ENCODE peak calls at places on chromosomes 11 and 22, in five cellular contexts. J is mammary epithelial cell, S is neuronal stem cell, Q is GM12878, I is H1. F is an unnamed sample.

GRCh38 chr11:114291847-114292680 is 4.1 kb upstream of the NNMT start:
- DNase-seq in I (no peak), J (peak; percentile 45), S (no peak), Q (no peak), F (no peak)

GRCh38 chr11:48064306-48064705 is 83.9 kb downstream of the PTPRJ start:
- DNase-seq in J (no peak), Q (no peak), S (no peak), I (no peak), F (no peak)

GRCh38 chr11:93849751-93850584 is 450 bp downstream of the VSTM5 start:
- DNase-seq in S (peak; percentile 5), I (no peak), J (peak; percentile 1), Q (no peak), F (peak; percentile 78)

GRCh38 chr11:22555901-22556300 is 69.7 kb downstream of the FANCF start:
- DNase-seq in S (no peak), Q (no peak), J (no peak), I (no peak), F (no peak)

GRCh38 chr11:105132716-105133511 is 6.7 kb downstream of the CARD18 start:
- DNase-seq in I (no peak), J (peak; percentile 76), S (no peak), Q (no peak), F (no peak)

GRCh38 chr11:45928535-45929215 is 6.2 kb downstream of the LARGE2 start:
- DNase-seq in I (no peak), S (no peak), Q (no peak), J (peak; percentile 14), F (peak; percentile 42)

GRCh38 chr11:44010789-44011251 is 37.0 kb upstream of the ACCSL start:
- DNase-seq in Q (no peak), S (no peak), J (no peak), I (no peak), F (no peak)

GRCh38 chr11:106533046-106533445 is 455.6 kb downstream of the AASDHPPT start:
- DNase-seq in I (no peak), J (no peak), Q (no peak), S (no peak), F (no peak)

GRCh38 chr11:112878228-112878627 is 83.0 kb upstream of the NCAM1 start:
- DNase-seq in I (no peak), J (no peak), S (no peak), Q (no peak), F (peak; percentile 51)

GRCh38 chr11:46896719-46897406 is 21.5 kb downstream of the LRP4 start:
- DNase-seq in J (peak; percentile 44), Q (no peak), S (no peak), I (no peak), F (no peak)

GRCh38 chr22:20630873-20631617 is 123.6 kb downstream of the MED15 start:
- DNase-seq in S (no peak), I (no peak), J (no peak), Q (no peak), F (no peak)

GRCh38 chr22:44360686-44361381 is 48.1 kb upstream of the SHISAL1 start:
- DNase-seq in Q (no peak), I (no peak), S (no peak), J (peak; percentile 96), F (peak; percentile 57)

GRCh38 chr11:77114089-77114463 is 11.4 kb downstream of the OMP start:
- DNase-seq in J (no peak), S (no peak), Q (no peak), I (no peak), F (no peak)

GRCh38 chr11:131373756-131374155 is 3.3 kb downstream of the NTM start:
- DNase-seq in Q (no peak), I (no peak), J (no peak), S (no peak), F (no peak)

GRCh38 chr11:131375936-131376335 is 5.5 kb downstream of the NTM start:
- DNase-seq in J (no peak), I (no peak), S (no peak), Q (no peak), F (no peak)

GRCh38 chr11:131373326-131373725 is 2.9 kb downstream of the NTM start:
- DNase-seq in S (no peak), J (no peak), Q (no peak), I (no peak), F (peak; percentile 73)

GRCh38 chr11:131375421-131375820 is 5.0 kb downstream of the NTM start:
- DNase-seq in I (no peak), Q (no peak), J (no peak), S (no peak), F (no peak)

GRCh38 chr11:131378931-131379330 is 8.5 kb downstream of the NTM start:
- DNase-seq in S (no peak), Q (peak; percentile 2), J (no peak), I (no peak), F (no peak)
- H3K9ac ChIP-seq in S (no peak overlapping the region), Q (no peak overlapping the region), J (no peak overlapping the region), I (no peak overlapping the region), F (no peak overlapping the region)

GRCh38 chr22:47201186-47201995 is 438.9 kb downstream of the TBC1D22A start:
- DNase-seq in I (no peak), Q (no peak), J (no peak), S (no peak), F (peak; percentile 22)

GRCh38 chr22:47203554-47203991 is 441.1 kb downstream of the TBC1D22A start:
- DNase-seq in S (no peak), J (no peak), Q (no peak), I (no peak), F (no peak)

GRCh38 chr22:47200273-47201051 is 438.0 kb downstream of the TBC1D22A start:
- DNase-seq in S (no peak), I (no peak), Q (no peak), J (no peak), F (peak; percentile 35)

GRCh38 chr22:47202819-47203553 is 440.5 kb downstream of the TBC1D22A start:
- DNase-seq in I (no peak), S (no peak), J (no peak), Q (no peak), F (peak; percentile 25)

GRCh38 chr22:47201996-47202818 is 439.8 kb downstream of the TBC1D22A start:
- DNase-seq in I (no peak), Q (no peak), J (no peak), S (no peak), F (peak; percentile 17)
- H3K4me3 ChIP-seq in I (no peak overlapping the region), Q (no peak overlapping the region), J (no peak overlapping the region), S (no peak overlapping the region), F (no peak overlapping the region)

GRCh38 chr11:2931771-2932738 is 2.8 kb upstream of the PHLDA2 start:
- DNase-seq in I (no peak), Q (no peak), J (peak; percentile 22), S (no peak), F (no peak)

GRCh38 chr11:2931416-2931746 is 2.2 kb upstream of the PHLDA2 start:
- DNase-seq in I (no peak), J (no peak), S (no peak), Q (no peak), F (no peak)

GRCh38 chr11:2933376-2934056 is 4.3 kb upstream of the PHLDA2 start:
- DNase-seq in Q (peak; percentile 21), I (peak; percentile 38), S (no peak), J (peak; percentile 98), F (peak; percentile 87)

GRCh38 chr11:2934057-2934550 is 4.9 kb upstream of the PHLDA2 start:
- DNase-seq in S (no peak), I (no peak), J (no peak), Q (no peak), F (no peak)

GRCh38 chr11:2932850-2933251 is 3.6 kb upstream of the PHLDA2 start:
- DNase-seq in I (no peak), S (no peak), J (peak; percentile 87), Q (no peak), F (no peak)
- H3K9ac ChIP-seq in I (no peak overlapping the region), S (no peak overlapping the region), J (peak overlapping the region; percentile 62), Q (no peak overlapping the region), F (no peak overlapping the region)

GRCh38 chr11:128057786-128058395 is 529.5 kb downstream of the ETS1 start:
- DNase-seq in Q (no peak), S (no peak), I (no peak), J (no peak), F (no peak)

GRCh38 chr11:128058580-128059208 is 528.7 kb downstream of the ETS1 start:
- DNase-seq in S (no peak), J (no peak), I (no peak), Q (no peak), F (no peak)

GRCh38 chr11:128052912-128053641 is 534.3 kb downstream of the ETS1 start:
- DNase-seq in S (no peak), I (no peak), J (peak; percentile 73), Q (no peak), F (no peak)

GRCh38 chr11:128055576-128056217 is 531.7 kb downstream of the ETS1 start:
- DNase-seq in I (no peak), J (peak; percentile 80), S (no peak), Q (no peak), F (no peak)

GRCh38 chr11:128054323-128054910 is 532.9 kb downstream of the ETS1 start:
- DNase-seq in I (no peak), Q (no peak), J (peak; percentile 65), S (no peak), F (no peak)
- H3K4me3 ChIP-seq in I (no peak overlapping the region), Q (no peak overlapping the region), J (no peak overlapping the region), S (no peak overlapping the region), F (no peak overlapping the region)

GRCh38 chr11:12050470-12050891 is 42.1 kb upstream of the DKK3 start:
- DNase-seq in J (no peak), S (no peak), I (no peak), Q (no peak), F (no peak)
- H3K9ac ChIP-seq in J (no peak overlapping the region), S (no peak overlapping the region), I (no peak overlapping the region), Q (no peak overlapping the region), F (no peak overlapping the region)